ENCODE peak calls at places on chromosomes 13 and 19, in four cellular contexts. N is SK-N-SH, Q is ovary, B is tibial nerve. U is an unnamed sample.

GRCh38 chr13:33321686-33322473 is 36.3 kb upstream of the STARD13 start:
- DNase-seq in N (no peak), Q (no peak), B (no peak), U (no peak)

GRCh38 chr19:22634450-22634827 is 315 bp downstream of the ZNF492 start:
- DNase-seq in N (peak), Q (no peak), B (no peak), U (no peak)

GRCh38 chr19:3058009-3058820 is 4.1 kb downstream of the TLE5 start:
- DNase-seq in N (no peak), Q (no peak), B (no peak), U (no peak)

GRCh38 chr19:2372076-2372612 is 12.1 kb downstream of the TMPRSS9 start:
- DNase-seq in N (no peak), Q (no peak), B (no peak), U (no peak)

GRCh38 chr13:31545616-31546015 is 193.7 kb upstream of the RXFP2 start:
- DNase-seq in N (no peak), Q (no peak), B (no peak), U (no peak)

GRCh38 chr13:33279898-33280549 is 5.5 kb downstream of the STARD13 start:
- DNase-seq in N (no peak), Q (no peak), B (no peak), U (no peak)

GRCh38 chr13:108220042-108220441 is 1.9 kb downstream of the ABHD13 start:
- DNase-seq in N (no peak), Q (no peak), B (no peak), U (no peak)

GRCh38 chr19:33064117-33064777 is 441 bp downstream of the RHPN2 start:
- DNase-seq in N (peak), Q (peak), B (no peak), U (peak)

GRCh38 chr13:74134226-74134776 is at the start of gene KLF12:
- DNase-seq in N (peak), Q (peak), B (peak), U (peak)

GRCh38 chr13:42392706-42393572 is 121.0 kb downstream of the AKAP11 start:
- DNase-seq in N (no peak), Q (no peak), B (no peak), U (no peak)

GRCh38 chr19:58572818-58573657 is at the start of gene MZF1:
- DNase-seq in N (peak), Q (peak), B (peak), U (peak)

GRCh38 chr13:73625562-73626339 is 508.5 kb downstream of the KLF12 start:
- DNase-seq in N (no peak), Q (no peak), B (no peak), U (no peak)

GRCh38 chr19:7963566-7963965 is 20.1 kb upstream of the TIMM44 start:
- DNase-seq in N (no peak), Q (no peak), B (no peak), U (no peak)

GRCh38 chr19:4849019-4849418 is 17.5 kb upstream of the TICAM1 start:
- DNase-seq in N (no peak), Q (no peak), B (no peak), U (no peak)

GRCh38 chr19:44626067-44626624 is 12.8 kb downstream of the IGSF23 start:
- DNase-seq in N (no peak), Q (no peak), B (no peak), U (no peak)

GRCh38 chr13:50829896-50830295 is 13.6 kb downstream of the DLEU7 start:
- DNase-seq in N (no peak), Q (no peak), B (no peak), U (no peak)

GRCh38 chr19:47860602-47861297 is 1.7 kb downstream of the TPRX2 start:
- DNase-seq in N (no peak), Q (no peak), B (no peak), U (peak)

GRCh38 chr13:27927444-27928352 is 7.9 kb downstream of the PDX1 start:
- DNase-seq in N (no peak), Q (no peak), B (no peak), U (no peak)

GRCh38 chr13:51000576-51001260 is 91.1 kb downstream of the RNASEH2B start:
- DNase-seq in N (no peak), Q (no peak), B (peak), U (no peak)

GRCh38 chr19:15453091-15453498 is 3.3 kb upstream of the WIZ start:
- DNase-seq in N (peak), Q (no peak), B (no peak), U (no peak)

GRCh38 chr19:35596366-35596999 is 10.5 kb downstream of the PMIS2 start:
- DNase-seq in N (peak), Q (no peak), B (no peak), U (no peak)

GRCh38 chr19:10687518-10688288 is 13.5 kb upstream of the QTRT1 start:
- DNase-seq in N (peak), Q (no peak), B (no peak), U (no peak)

GRCh38 chr13:49840266-49840665 is 47.8 kb upstream of the KPNA3 start:
- DNase-seq in N (no peak), Q (no peak), B (no peak), U (no peak)

DNA sequence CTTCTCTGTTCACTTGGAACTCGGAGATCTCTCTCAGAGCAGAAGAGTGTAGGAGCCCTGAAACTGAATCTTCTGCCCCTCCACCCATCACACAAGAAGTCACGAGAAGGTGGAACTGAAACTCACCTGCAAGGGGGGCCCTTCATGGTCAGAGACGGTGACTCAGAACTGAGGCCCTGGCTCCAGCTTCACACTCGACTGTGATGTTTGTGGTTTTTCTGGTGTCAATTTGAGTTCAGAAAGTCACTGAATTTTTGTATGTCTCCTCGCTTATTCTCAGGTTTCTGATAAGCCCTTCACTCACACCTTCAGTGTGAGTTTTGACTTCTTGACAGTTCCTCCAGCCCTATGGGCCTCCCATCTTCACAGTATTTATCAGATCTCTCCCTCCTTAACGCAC is 23.1 kb downstream of the SIGLEC5 start:
- DNase-seq in N (no peak), Q (no peak), B (no peak), U (no peak)
- TF ChIP-seq EP300 in N (no peak), Q (no peak), B (no peak), U (no peak)

GRCh38 chr19:840519-841206 is at the start of gene PRTN3:
- DNase-seq in N (no peak), Q (no peak), B (no peak), U (peak)

GRCh38 chr19:845707-846481 is 5.1 kb downstream of the PRTN3 start:
- DNase-seq in N (no peak), Q (no peak), B (no peak), U (no peak)

GRCh38 chr19:844300-844971 is 3.6 kb downstream of the PRTN3 start:
- DNase-seq in N (no peak), Q (no peak), B (no peak), U (no peak)

GRCh38 chr19:843836-844299 is 3.1 kb downstream of the PRTN3 start:
- DNase-seq in N (no peak), Q (no peak), B (no peak), U (no peak)

DNA sequence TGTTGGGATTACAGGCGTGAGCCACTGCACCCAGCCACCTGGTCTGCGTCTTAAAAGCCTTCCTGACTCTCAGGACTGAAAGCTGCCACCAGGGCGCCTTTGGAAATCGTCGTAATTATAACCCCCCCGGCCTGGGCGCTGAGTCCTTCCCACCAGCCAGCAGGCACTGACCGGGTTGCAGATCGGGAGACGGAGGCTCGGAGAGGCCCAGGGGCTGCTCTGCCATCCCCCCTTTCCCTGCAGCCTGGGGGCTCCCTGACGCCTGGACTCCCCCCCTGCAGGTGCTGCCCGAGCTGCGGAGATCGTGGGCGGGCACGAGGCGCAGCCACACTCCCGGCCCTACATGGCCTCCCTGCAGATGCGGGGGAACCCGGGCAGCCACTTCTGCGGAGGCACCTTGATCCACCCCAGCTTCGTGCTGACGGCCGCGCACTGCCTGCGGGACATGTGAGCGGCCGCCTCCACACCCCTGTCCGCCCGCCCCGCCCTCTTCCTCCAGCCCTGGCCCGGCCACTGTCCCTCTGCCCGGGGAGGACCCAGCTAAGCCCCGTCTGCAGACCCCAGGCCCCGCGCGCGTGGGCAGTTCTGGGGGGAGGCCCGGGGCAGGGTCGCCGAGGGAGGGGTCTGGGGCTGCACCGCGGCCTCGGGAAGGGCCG is 2.5 kb downstream of the PRTN3 start:
- DNase-seq in N (peak), Q (no peak), B (no peak), U (peak)
- H3K27ac ChIP-seq in N (no peak), Q (no peak), B (no peak), U (no peak)

GRCh38 chr19:42653841-42654240 is 59.1 kb upstream of the CEACAM8 start:
- DNase-seq in N (no peak), Q (no peak), B (no peak), U (no peak)
- TF ChIP-seq CTCF in N (no peak), Q (no peak), B (no peak), U (no peak)

DNA sequence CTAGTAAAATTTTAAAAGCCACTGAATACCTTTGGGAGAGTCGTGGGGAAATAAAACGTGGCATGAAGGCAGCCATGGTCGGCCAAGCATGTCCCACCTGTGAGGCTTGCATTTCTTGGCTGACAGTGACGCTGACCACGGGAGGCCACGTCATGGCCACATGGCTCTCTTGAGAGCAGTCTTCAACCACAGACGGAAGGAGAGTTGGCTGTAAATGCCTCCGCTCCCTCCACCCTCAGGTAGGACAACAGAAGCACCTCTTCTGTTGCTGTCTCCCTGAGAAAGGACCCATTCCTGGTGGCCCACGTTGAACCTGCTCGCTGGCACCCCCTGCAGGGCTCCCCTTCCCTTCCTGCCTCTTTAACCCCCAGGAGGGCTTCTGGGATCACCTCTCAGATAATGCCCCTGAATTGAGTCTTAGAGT is 10.6 kb upstream of the LRRC25 start:
- DNase-seq in N (peak), Q (no peak), B (no peak), U (peak)
- TF ChIP-seq EP300 in N (no peak), Q (no peak), B (no peak), U (no peak)

GRCh38 chr13:80438521-80438920 is 97.6 kb upstream of the SPRY2 start:
- DNase-seq in N (no peak), Q (no peak), B (no peak), U (no peak)
- H3K27ac ChIP-seq in N (no peak), Q (no peak), B (no peak), U (no peak)

GRCh38 chr13:64052526-64052925 is 2636.9 kb upstream of the PCDH20 start:
- DNase-seq in N (no peak), Q (no peak), B (no peak), U (no peak)
- TF ChIP-seq CTCF in N (no peak), Q (no peak), B (no peak), U (no peak)

U was measured in upper lobe of left lung.